ENCODE peak calls at places on chromosomes 2 and 18, in five cellular contexts. H, J, S, E and D are unnamed samples.

GRCh38 chr2:130963849-130964793 is 127.4 kb downstream of the ARHGEF4 start:
- DNase-seq in H (peak; percentile 80), J (peak; percentile 24), S (no peak), E (no peak), D (no peak)

GRCh38 chr2:45567974-45568789 is 42.9 kb downstream of the SRBD1 start:
- DNase-seq in H (no peak), J (no peak), S (no peak), E (no peak), D (no peak)

GRCh38 chr2:239224249-239224605 is 176.6 kb downstream of the HDAC4 start:
- DNase-seq in H (no peak), J (no peak), S (no peak), E (no peak), D (no peak)

GRCh38 chr2:190126758-190127157 is 64.2 kb upstream of the MSTN start:
- DNase-seq in H (no peak), J (no peak), S (no peak), E (no peak), D (peak; percentile 73)

GRCh38 chr2:39265315-39265714 is 21.5 kb upstream of the CDKL4 start:
- DNase-seq in H (no peak), J (no peak), S (no peak), E (no peak), D (no peak)

GRCh38 chr2:57886196-57886786 is 160.3 kb upstream of the VRK2 start:
- DNase-seq in H (peak; percentile 20), J (no peak), S (no peak), E (no peak), D (no peak)

GRCh38 chr18:47931707-47932103 is 1.2 kb upstream of the SMAD2 start:
- DNase-seq in H (peak; percentile 64), J (no peak), S (no peak), E (peak; percentile 32), D (peak; percentile 9)

GRCh38 chr2:235670974-235671787 is 177.3 kb downstream of the AGAP1 start:
- DNase-seq in H (peak; percentile 83), J (peak; percentile 40), S (no peak), E (no peak), D (no peak)

GRCh38 chr2:106189764-106190468 is 4.2 kb downstream of the UXS1 start:
- DNase-seq in H (no peak), J (no peak), S (no peak), E (no peak), D (no peak)

GRCh38 chr18:68918216-68918615 is 120.3 kb downstream of the CCDC102B start:
- DNase-seq in H (no peak), J (no peak), S (no peak), E (no peak), D (no peak)

GRCh38 chr2:5697554-5697953 is 5.4 kb downstream of the SOX11 start:
- DNase-seq in H (no peak), J (no peak), S (no peak), E (no peak), D (no peak)

GRCh38 chr2:234135750-234136221 is 85.3 kb downstream of the SPP2 start:
- DNase-seq in H (peak; percentile 81), J (peak; percentile 33), S (no peak), E (peak; percentile 53), D (no peak)

GRCh38 chr2:167136876-167137579 is 248.7 kb downstream of the XIRP2 start:
- DNase-seq in H (no peak), J (no peak), S (no peak), E (no peak), D (no peak)

GRCh38 chr18:74012954-74013630 is 134.5 kb downstream of the FBXO15 start:
- DNase-seq in H (no peak), J (no peak), S (no peak), E (no peak), D (no peak)

GRCh38 chr2:120317180-120317533 is 28.8 kb upstream of the INHBB start:
- DNase-seq in H (no peak), J (no peak), S (no peak), E (no peak), D (no peak)

GRCh38 chr18:61093967-61094366 is 239.3 kb upstream of the CDH20 start:
- DNase-seq in H (no peak), J (no peak), S (no peak), E (no peak), D (no peak)

GRCh38 chr2:190210471-190210870 is 109.2 kb downstream of the HIBCH start:
- DNase-seq in H (no peak), J (no peak), S (no peak), E (no peak), D (no peak)

GRCh38 chr18:74281639-74282358 is 10.0 kb downstream of the CYB5A start:
- DNase-seq in H (no peak), J (peak; percentile 30), S (no peak), E (no peak), D (peak; percentile 62)

GRCh38 chr2:75424936-75425619 is 135.7 kb downstream of the EVA1A start:
- DNase-seq in H (peak; percentile 10), J (no peak), S (no peak), E (no peak), D (no peak)

DNA sequence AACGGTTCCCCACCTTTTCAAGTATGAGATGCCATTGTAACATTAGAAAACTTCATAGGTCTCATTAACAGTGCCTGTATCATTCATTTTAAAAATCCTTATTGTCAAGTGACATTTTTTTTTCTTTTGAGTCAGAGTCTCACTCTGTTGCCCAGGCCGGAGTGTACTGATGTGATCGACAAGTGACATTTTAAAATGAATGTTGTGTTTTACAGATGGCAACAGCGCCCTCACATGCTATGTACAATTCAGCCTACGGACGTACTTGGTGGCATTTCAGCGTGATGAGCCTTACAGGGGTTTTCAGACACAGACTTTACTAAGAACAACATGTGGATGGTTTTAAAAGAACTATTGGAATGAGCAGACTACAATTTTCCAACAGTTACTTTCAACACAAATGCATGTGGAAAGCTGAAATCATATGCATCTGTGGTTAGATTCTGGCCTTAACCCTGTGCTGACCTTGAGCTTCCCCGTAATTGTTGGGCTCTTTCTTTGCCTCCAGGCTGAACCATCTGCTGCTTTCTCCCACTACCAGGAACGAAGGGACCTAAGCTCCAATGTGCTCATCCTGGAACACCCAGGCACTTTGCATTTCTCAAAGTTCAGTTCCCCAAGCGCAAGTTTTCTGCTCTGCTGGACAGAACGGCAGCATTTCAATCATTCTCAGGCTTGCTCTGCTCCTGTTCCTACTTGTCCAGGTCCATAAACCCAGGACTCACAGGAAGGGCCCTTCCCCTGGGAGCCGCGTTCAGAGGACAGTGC is 119.9 kb upstream of the NDUFV2 start:
- DNase-seq in H (peak; percentile 68), J (no peak), S (no peak), E (peak; percentile 67), D (no peak)
- TF ChIP-seq CTCF in H (peak; percentile 62), J (peak; percentile 45), S (no peak), E (peak; percentile 52), D (no peak)

GRCh38 chr18:78427081-78427480 is 552.5 kb upstream of the SALL3 start:
- DNase-seq in H (no peak), J (no peak), S (no peak), E (no peak), D (no peak)

GRCh38 chr18:78436110-78436509 is 543.5 kb upstream of the SALL3 start:
- DNase-seq in H (no peak), J (no peak), S (no peak), E (no peak), D (no peak)

GRCh38 chr18:78430171-78430857 is 549.3 kb upstream of the SALL3 start:
- DNase-seq in H (peak; percentile 85), J (no peak), S (no peak), E (no peak), D (no peak)

GRCh38 chr18:78429127-78430108 is 550.2 kb upstream of the SALL3 start:
- DNase-seq in H (no peak), J (no peak), S (no peak), E (no peak), D (no peak)

GRCh38 chr18:78431606-78432005 is 548.0 kb upstream of the SALL3 start:
- DNase-seq in H (no peak), J (no peak), S (no peak), E (no peak), D (no peak)
- H3K27me3 ChIP-seq in H (no peaks in the 10 kb centered on the region), J (no peaks in the 10 kb centered on the region), S (no peaks in the 10 kb centered on the region), E (no peaks in the 10 kb centered on the region), D (no peaks in the 10 kb centered on the region)

GRCh38 chr2:138486347-138487198 is 15.0 kb upstream of the SPOPL start:
- DNase-seq in H (no peak), J (no peak), S (no peak), E (no peak), D (no peak)
- TF ChIP-seq CTCF in H (no peak), J (no peak), S (no peak), E (no peak), D (no peak)

DNA sequence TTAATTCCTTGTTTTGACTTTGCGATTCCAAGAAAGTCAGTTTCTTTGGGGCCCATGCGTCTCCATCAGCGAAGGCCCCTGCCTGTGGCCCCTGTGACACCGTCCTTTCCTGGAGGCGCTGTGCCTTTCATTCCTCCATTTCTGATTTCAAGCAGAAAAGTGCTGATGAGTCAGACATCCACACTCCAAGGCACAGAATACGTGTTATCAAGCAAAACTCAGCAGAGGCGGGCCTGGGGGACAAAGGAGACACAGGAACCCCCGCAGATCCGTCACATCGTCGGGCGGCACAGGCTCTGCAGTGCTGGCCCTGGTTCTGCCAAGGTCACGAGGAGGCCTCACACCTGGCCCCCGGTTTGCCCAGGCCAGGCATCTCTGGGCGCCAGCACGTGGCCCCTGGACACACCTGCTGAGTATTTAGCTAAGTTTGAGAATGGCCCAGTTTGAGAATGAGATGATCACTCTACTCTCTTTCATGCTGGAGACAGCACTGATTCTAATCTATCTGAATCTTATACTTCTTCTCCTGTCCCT is 7.2 kb upstream of the SALL3 start:
- DNase-seq in H (no peak), J (no peak), S (no peak), E (no peak), D (no peak)
- H3K27me3 ChIP-seq in H (no peaks in the 10 kb centered on the region), J (peaks cover 83% of the 10 kb centered on the region), S (peaks cover 6% of the 10 kb centered on the region), E (peaks cover 61% of the 10 kb centered on the region), D (peaks cover 55% of the 10 kb centered on the region)